ENCODE peak calls at places on chromosomes 13 and 19, in nine cellular contexts. A is H9; P is nucleus accumbens; C is DMS153; G is psoas muscle; F is stimulated activated CD8-positive, alpha-beta memory T cell treated with anti-CD3 and anti-CD28 coated beads, Interleukin-12 subunit alpha, Interleukin-12 subunit beta, amount 100 ng/mL, for 4 hours; B is Daoy; E is cerebellar cortex; Y is T-helper 17 cell. V is an unnamed sample.

GRCh38 chr19:33849551-33850147 is 53.0 kb downstream of the KCTD15 start:
- DNase-seq in C (no peak), Y (no peak), G (no peak), P (no peak), F (no peak), B (no peak), E (no peak), A (no peak), V (no peak)

GRCh38 chr19:55625004-55625326 is 599 bp upstream of the ZNF784 start:
- DNase-seq in Y (no peak), F (no peak), G (no peak), B (no peak), A (no peak), E (no peak), C (no peak), P (no peak), V (no peak)

GRCh38 chr13:53201454-53202225 is 173.0 kb downstream of the OLFM4 start:
- DNase-seq in C (no peak), Y (no peak), G (peak), A (peak), B (peak), E (no peak), F (no peak), P (no peak), V (peak)

GRCh38 chr13:75347925-75348324 is 134.0 kb downstream of the TBC1D4 start:
- DNase-seq in G (no peak), F (no peak), Y (no peak), C (no peak), A (no peak), B (no peak), P (no peak), E (no peak), V (no peak)

GRCh38 chr19:10699650-10700335 is 1.4 kb upstream of the QTRT1 start:
- DNase-seq in P (no peak), E (peak), G (no peak), B (peak), F (peak), C (no peak), A (peak), Y (peak), V (peak)

GRCh38 chr13:110797230-110797877 is 83.9 kb downstream of the ING1 start:
- DNase-seq in G (no peak), Y (no peak), E (no peak), F (no peak), C (no peak), A (no peak), P (no peak), B (no peak), V (peak)

GRCh38 chr13:37647038-37647650 is 48.6 kb upstream of the POSTN start:
- DNase-seq in Y (no peak), P (no peak), E (no peak), C (peak), B (no peak), A (no peak), G (no peak), F (no peak), V (peak)

GRCh38 chr13:61685683-61686013 is 270.0 kb upstream of the PCDH20 start:
- DNase-seq in A (peak), C (peak), G (no peak), E (no peak), F (no peak), B (no peak), Y (no peak), P (no peak), V (peak)

GRCh38 chr13:41310963-41311606 is at the start of gene NAA16:
- DNase-seq in B (peak), F (peak), G (peak), Y (peak), P (peak), C (peak), A (peak), E (peak), V (peak)

GRCh38 chr19:9857920-9858746 is 23.0 kb downstream of the PIN1 start:
- DNase-seq in A (no peak), Y (no peak), G (no peak), E (no peak), B (no peak), P (no peak), F (no peak), C (no peak), V (no peak)

GRCh38 chr13:88031980-88032562 is 360.9 kb downstream of the SLITRK5 start:
- DNase-seq in G (no peak), Y (no peak), F (no peak), C (no peak), E (no peak), P (no peak), A (no peak), B (no peak), V (no peak)

GRCh38 chr19:47704656-47705055 is 8.6 kb upstream of the EHD2 start:
- DNase-seq in B (no peak), P (no peak), C (no peak), A (no peak), E (no peak), G (no peak), F (no peak), Y (no peak), V (no peak)

GRCh38 chr13:24271611-24272451 is 37.5 kb upstream of the C1QTNF9 start:
- DNase-seq in F (no peak), C (no peak), G (peak), E (peak), Y (peak), A (no peak), B (peak), P (peak), V (no peak)